ENCODE peak calls at places on chromosome 19, in seven cellular contexts. U is breast epithelium, C is Peyer's patch, I is mammary epithelial cell, M is neural progenitor cell, L is aorta, D is SK-N-SH. W is an unnamed sample.

GRCh38 chr19:31139871-31140505 is 209.2 kb downstream of the TSHZ3 start:
- DNase-seq in U (no peak), C (no peak), I (peak; percentile 33), M (no peak), L (no peak), D (no peak), W (no peak)

GRCh38 chr19:46660008-46660517 is 919 bp downstream of the DACT3 start:
- DNase-seq in U (no peak), C (no peak), I (no peak), M (peak; percentile 71), L (peak; percentile 84), D (peak; percentile 81), W (peak; percentile 22)

GRCh38 chr19:33194527-33194883 is 375 bp downstream of the LRP3 start:
- DNase-seq in U (no peak), C (no peak), I (no peak), M (peak; percentile 47), L (no peak), D (no peak), W (no peak)

GRCh38 chr19:1490020-1490310 is 185 bp downstream of the PCSK4 start:
- DNase-seq in U (no peak), C (no peak), I (no peak), M (no peak), L (no peak), D (no peak), W (no peak)

GRCh38 chr19:16714702-16715294 is 4.8 kb upstream of the NWD1 start:
- DNase-seq in U (peak; percentile 40), C (peak; percentile 70), I (peak; percentile 44), M (peak; percentile 68), L (peak; percentile 86), D (peak; percentile 68), W (peak; percentile 22)

GRCh38 chr19:45640849-45641273 is 1.7 kb upstream of the EML2 start:
- DNase-seq in U (no peak), C (peak; percentile 65), I (peak; percentile 85), M (peak; percentile 58), L (no peak), D (no peak), W (no peak)

GRCh38 chr19:55301459-55302331 is 17.9 kb downstream of the BRSK1 start:
- DNase-seq in U (peak; percentile 62), C (peak; percentile 96), I (peak; percentile 52), M (peak; percentile 95), L (peak; percentile 97), D (peak; percentile 99), W (peak; percentile 87)

GRCh38 chr19:47172666-47173455 is 42.2 kb downstream of the SAE1 start:
- DNase-seq in U (no peak), C (no peak), I (no peak), M (no peak), L (no peak), D (no peak), W (no peak)

GRCh38 chr19:38592940-38593339 is 24.8 kb downstream of the MAP4K1 start:
- DNase-seq in U (no peak), C (no peak), I (no peak), M (no peak), L (no peak), D (peak; percentile 22), W (no peak)

GRCh38 chr19:3821857-3822364 is 35.7 kb upstream of the MATK start:
- DNase-seq in U (no peak), C (peak; percentile 91), I (no peak), M (peak; percentile 81), L (peak; percentile 88), D (peak; percentile 94), W (peak; percentile 66)

GRCh38 chr19:29290853-29291252 is 77.9 kb upstream of the UQCRFS1 start:
- DNase-seq in U (no peak), C (no peak), I (no peak), M (peak; percentile 33), L (no peak), D (no peak), W (no peak)

GRCh38 chr19:41868120-41868988 is 8.3 kb downstream of the RPS19 start:
- DNase-seq in U (no peak), C (no peak), I (no peak), M (no peak), L (no peak), D (no peak), W (no peak)

GRCh38 chr19:5001547-5002131 is 32.7 kb downstream of the KDM4B start:
- DNase-seq in U (no peak), C (no peak), I (peak; percentile 25), M (peak; percentile 61), L (no peak), D (peak; percentile 69), W (no peak)

GRCh38 chr19:38037151-38037611 is 130.2 kb downstream of the SIPA1L3 start:
- DNase-seq in U (no peak), C (no peak), I (no peak), M (no peak), L (peak; percentile 46), D (no peak), W (no peak)

GRCh38 chr19:33252418-33252962 is 26.8 kb upstream of the SLC7A10 start:
- DNase-seq in U (no peak), C (no peak), I (no peak), M (no peak), L (no peak), D (no peak), W (no peak)

GRCh38 chr19:19826875-19827274 is 5.3 kb upstream of the ZNF506 start:
- DNase-seq in U (no peak), C (no peak), I (no peak), M (no peak), L (no peak), D (no peak), W (no peak)

DNA sequence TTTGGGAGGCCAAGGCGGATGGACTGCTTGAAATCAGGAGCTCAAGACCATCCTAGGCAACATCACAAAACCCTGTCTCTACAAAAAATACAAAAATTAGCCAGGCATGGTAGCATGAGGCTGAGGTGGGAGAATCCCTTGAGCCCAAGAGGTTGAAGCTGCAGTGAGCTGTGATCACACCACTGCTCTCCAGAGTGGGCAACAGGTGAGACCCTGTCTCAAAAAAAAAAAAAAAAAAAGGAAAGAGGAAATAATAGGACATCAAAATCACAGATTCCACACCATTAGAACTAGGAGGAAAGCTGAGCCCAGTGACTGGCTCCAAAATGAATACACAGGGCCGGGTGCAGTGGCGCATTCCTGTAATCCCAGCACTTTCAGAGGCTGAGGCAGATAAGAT is 3.2 kb upstream of the ZNF8 start:
- DNase-seq in U (no peak), C (no peak), I (no peak), M (no peak), L (peak; percentile 1), D (no peak), W (no peak)
- H3K9me3 ChIP-seq in U (peaks cover 59% of the 10 kb centered on the region), C (peaks cover 46% of the 10 kb centered on the region), I (peaks cover 13% of the 10 kb centered on the region), M (no peaks in the 10 kb centered on the region), L (peaks cover 11% of the 10 kb centered on the region), D (peaks cover 13% of the 10 kb centered on the region), W (peaks cover 67% of the 10 kb centered on the region)

GRCh38 chr19:43847884-43848283 is 20.8 kb downstream of the ZNF283 start:
- DNase-seq in U (no peak), C (no peak), I (no peak), M (peak; percentile 2), L (no peak), D (no peak), W (no peak)
- H3K9me3 ChIP-seq in U (peaks cover 100% of the 10 kb centered on the region), C (peaks cover 90% of the 10 kb centered on the region), I (peaks cover 73% of the 10 kb centered on the region), M (peaks cover 26% of the 10 kb centered on the region), L (peaks cover 9% of the 10 kb centered on the region), D (peaks cover 39% of the 10 kb centered on the region), W (peaks cover 100% of the 10 kb centered on the region)

GRCh38 chr19:58145849-58146248 is 4.7 kb downstream of the ZNF329 start:
- DNase-seq in U (no peak), C (no peak), I (no peak), M (no peak), L (no peak), D (no peak), W (no peak)
- H3K9me3 ChIP-seq in U (peaks cover 68% of the 10 kb centered on the region), C (peaks cover 53% of the 10 kb centered on the region), I (peaks cover 26% of the 10 kb centered on the region), M (peaks cover 29% of the 10 kb centered on the region), L (peaks cover 13% of the 10 kb centered on the region), D (peaks cover 10% of the 10 kb centered on the region), W (peaks cover 65% of the 10 kb centered on the region)

DNA sequence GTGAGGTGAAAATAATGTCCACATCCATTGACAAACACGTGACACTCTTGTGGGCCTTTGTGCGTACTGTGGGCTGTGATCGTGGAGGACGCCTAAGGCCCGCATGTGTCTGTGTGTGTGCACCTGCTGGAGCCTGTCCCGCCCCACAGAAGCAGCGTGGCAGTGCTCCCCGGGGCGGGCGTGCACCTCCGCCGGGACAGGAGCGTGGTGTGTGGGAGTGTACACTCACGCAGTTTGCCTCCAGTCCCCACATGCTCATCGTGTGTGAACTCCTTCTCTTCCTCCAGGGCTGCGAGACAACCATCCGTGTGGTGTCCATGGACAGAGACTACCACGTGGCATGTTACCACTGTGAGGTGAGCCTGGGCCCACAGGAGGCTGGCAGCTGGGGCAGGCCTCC is 13.9 kb downstream of the WTIP start:
- DNase-seq in U (no peak), C (no peak), I (no peak), M (no peak), L (no peak), D (no peak), W (peak; percentile 4)
- H3K9me3 ChIP-seq in U (no peaks in the 10 kb centered on the region), C (no peaks in the 10 kb centered on the region), I (no peaks in the 10 kb centered on the region), M (no peaks in the 10 kb centered on the region), L (no peaks in the 10 kb centered on the region), D (no peaks in the 10 kb centered on the region), W (no peaks in the 10 kb centered on the region)

GRCh38 chr19:6813659-6814058 is 41.2 kb downstream of the VAV1 start:
- DNase-seq in U (no peak), C (no peak), I (no peak), M (no peak), L (no peak), D (no peak), W (no peak)

GRCh38 chr19:6809262-6809661 is 36.8 kb downstream of the VAV1 start:
- DNase-seq in U (no peak), C (no peak), I (no peak), M (no peak), L (no peak), D (no peak), W (no peak)

GRCh38 chr19:6812612-6813011 is 40.1 kb downstream of the VAV1 start:
- DNase-seq in U (no peak), C (no peak), I (no peak), M (no peak), L (no peak), D (no peak), W (no peak)

GRCh38 chr19:6811378-6811777 is 38.9 kb downstream of the VAV1 start:
- DNase-seq in U (no peak), C (no peak), I (no peak), M (no peak), L (no peak), D (no peak), W (no peak)

GRCh38 chr19:6811906-6812305 is 39.4 kb downstream of the VAV1 start:
- DNase-seq in U (no peak), C (no peak), I (peak; percentile 65), M (no peak), L (no peak), D (peak; percentile 73), W (no peak)
- H3K9me3 ChIP-seq in U (no peaks in the 10 kb centered on the region), C (no peaks in the 10 kb centered on the region), I (no peaks in the 10 kb centered on the region), M (no peaks in the 10 kb centered on the region), L (peaks cover 7% of the 10 kb centered on the region), D (no peaks in the 10 kb centered on the region), W (peaks cover 19% of the 10 kb centered on the region)

GRCh38 chr19:2567996-2568395 is 92.1 kb downstream of the GADD45B start:
- DNase-seq in U (no peak), C (no peak), I (no peak), M (no peak), L (no peak), D (no peak), W (no peak)
- H3K9me3 ChIP-seq in U (no peaks in the 10 kb centered on the region), C (no peaks in the 10 kb centered on the region), I (no peaks in the 10 kb centered on the region), M (no peaks in the 10 kb centered on the region), L (no peaks in the 10 kb centered on the region), D (no peaks in the 10 kb centered on the region), W (no peaks in the 10 kb centered on the region)

GRCh38 chr19:36796714-36796999 is 24.1 kb upstream of the ZNF850 start:
- DNase-seq in U (no peak), C (no peak), I (no peak), M (no peak), L (no peak), D (no peak), W (no peak)
- H3K9me3 ChIP-seq in U (peaks cover 65% of the 10 kb centered on the region), C (peaks cover 44% of the 10 kb centered on the region), I (peaks cover 40% of the 10 kb centered on the region), M (peaks cover 8% of the 10 kb centered on the region), L (peaks cover 5% of the 10 kb centered on the region), D (no peaks in the 10 kb centered on the region), W (peaks cover 67% of the 10 kb centered on the region)